ENCODE peak calls at places on chromosomes 11 and 22, in five cellular contexts. One of them, this sample, is unnamed.

GRCh38 chr11:2319791-2320481 is 18.1 kb downstream of the TSPAN32 start:
- DNase-seq in SK-N-SH: no peak
- DNase-seq in PC-3: no peak
- DNase-seq in neural progenitor cell: no peak
- DNase-seq in endothelial cell of umbilical vein: no peak
- DNase-seq in this sample: no peak

GRCh38 chr11:46222485-46223251 is 54.8 kb upstream of the CREB3L1 start:
- DNase-seq in SK-N-SH: no peak
- DNase-seq in PC-3: no peak
- DNase-seq in neural progenitor cell: no peak
- DNase-seq in endothelial cell of umbilical vein: no peak
- DNase-seq in this sample: no peak

GRCh38 chr22:29316429-29316828 is 932 bp upstream of the RASL10A start:
- DNase-seq in SK-N-SH: no peak
- DNase-seq in PC-3: no peak
- DNase-seq in neural progenitor cell: no peak
- DNase-seq in endothelial cell of umbilical vein: no peak
- DNase-seq in this sample: no peak

GRCh38 chr22:38236786-38237185 is 35.0 kb downstream of the MAFF start:
- DNase-seq in SK-N-SH: no peak
- DNase-seq in PC-3: peak; percentile 83
- DNase-seq in neural progenitor cell: no peak
- DNase-seq in endothelial cell of umbilical vein: no peak
- DNase-seq in this sample: no peak

GRCh38 chr22:38901111-38901641 is 29.2 kb upstream of the CBX6 start:
- DNase-seq in SK-N-SH: peak; percentile 22
- DNase-seq in PC-3: no peak
- DNase-seq in neural progenitor cell: no peak
- DNase-seq in endothelial cell of umbilical vein: no peak
- DNase-seq in this sample: no peak

GRCh38 chr11:84408946-84409411 is 1122.8 kb upstream of the CCDC90B start:
- DNase-seq in SK-N-SH: no peak
- DNase-seq in PC-3: no peak
- DNase-seq in neural progenitor cell: peak; percentile 77
- DNase-seq in endothelial cell of umbilical vein: no peak
- DNase-seq in this sample: no peak

GRCh38 chr11:3904228-3904627 is 48.8 kb downstream of the STIM1 start:
- DNase-seq in SK-N-SH: no peak
- DNase-seq in PC-3: peak; percentile 67
- DNase-seq in neural progenitor cell: no peak
- DNase-seq in endothelial cell of umbilical vein: no peak
- DNase-seq in this sample: no peak

GRCh38 chr11:103735497-103736032 is 300.9 kb upstream of the DDI1 start:
- DNase-seq in SK-N-SH: no peak
- DNase-seq in PC-3: no peak
- DNase-seq in neural progenitor cell: no peak
- DNase-seq in endothelial cell of umbilical vein: no peak
- DNase-seq in this sample: no peak

GRCh38 chr11:128450882-128451647 is 136.3 kb downstream of the ETS1 start:
- DNase-seq in SK-N-SH: no peak
- DNase-seq in PC-3: no peak
- DNase-seq in neural progenitor cell: no peak
- DNase-seq in endothelial cell of umbilical vein: no peak
- DNase-seq in this sample: no peak

GRCh38 chr11:128725630-128726461 is 32.0 kb downstream of the FLI1 start:
- DNase-seq in SK-N-SH: no peak
- DNase-seq in PC-3: no peak
- DNase-seq in neural progenitor cell: no peak
- DNase-seq in endothelial cell of umbilical vein: no peak
- DNase-seq in this sample: no peak

GRCh38 chr11:20156280-20156875 is 3.9 kb downstream of the DBX1 start:
- DNase-seq in SK-N-SH: peak; percentile 24
- DNase-seq in PC-3: no peak
- DNase-seq in neural progenitor cell: peak; percentile 80
- DNase-seq in endothelial cell of umbilical vein: no peak
- DNase-seq in this sample: no peak

GRCh38 chr11:19242184-19242932 is 1.6 kb upstream of the E2F8 start:
- DNase-seq in SK-N-SH: no peak
- DNase-seq in PC-3: no peak
- DNase-seq in neural progenitor cell: peak; percentile 50
- DNase-seq in endothelial cell of umbilical vein: peak; percentile 12
- DNase-seq in this sample: no peak

GRCh38 chr11:21561589-21561988 is 631.3 kb upstream of the ANO5 start:
- DNase-seq in SK-N-SH: no peak
- DNase-seq in PC-3: no peak
- DNase-seq in neural progenitor cell: no peak
- DNase-seq in endothelial cell of umbilical vein: no peak
- DNase-seq in this sample: peak; percentile 26

GRCh38 chr11:65551572-65552398 is 6.4 kb downstream of the LTBP3 start:
- DNase-seq in SK-N-SH: peak; percentile 85
- DNase-seq in PC-3: peak; percentile 71
- DNase-seq in neural progenitor cell: peak; percentile 70
- DNase-seq in endothelial cell of umbilical vein: peak; percentile 44
- DNase-seq in this sample: no peak

GRCh38 chr11:14422814-14423182 is 63.8 kb upstream of the RRAS2 start:
- DNase-seq in SK-N-SH: no peak
- DNase-seq in PC-3: no peak
- DNase-seq in neural progenitor cell: no peak
- DNase-seq in endothelial cell of umbilical vein: no peak
- DNase-seq in this sample: no peak

GRCh38 chr22:48894804-48895250 is 932.8 kb downstream of the BRD1 start:
- DNase-seq in SK-N-SH: no peak
- DNase-seq in PC-3: no peak
- DNase-seq in neural progenitor cell: no peak
- DNase-seq in endothelial cell of umbilical vein: no peak
- DNase-seq in this sample: no peak

GRCh38 chr22:27108425-27109114 is 451.2 kb downstream of the MIAT start:
- DNase-seq in SK-N-SH: peak; percentile 69
- DNase-seq in PC-3: no peak
- DNase-seq in neural progenitor cell: no peak
- DNase-seq in endothelial cell of umbilical vein: peak; percentile 34
- DNase-seq in this sample: no peak

GRCh38 chr11:129657866-129658557 is 157.6 kb upstream of the TMEM45B start:
- DNase-seq in SK-N-SH: no peak
- DNase-seq in PC-3: no peak
- DNase-seq in neural progenitor cell: no peak
- DNase-seq in endothelial cell of umbilical vein: no peak
- DNase-seq in this sample: no peak

GRCh38 chr11:126317681-126318641 is 14.1 kb downstream of the DCPS start:
- DNase-seq in SK-N-SH: peak; percentile 34
- DNase-seq in PC-3: no peak
- DNase-seq in neural progenitor cell: no peak
- DNase-seq in endothelial cell of umbilical vein: no peak
- DNase-seq in this sample: no peak

GRCh38 chr11:95499516-95500135 is 268.6 kb upstream of the SESN3 start:
- DNase-seq in SK-N-SH: no peak
- DNase-seq in PC-3: peak; percentile 10
- DNase-seq in neural progenitor cell: no peak
- DNase-seq in endothelial cell of umbilical vein: no peak
- DNase-seq in this sample: peak; percentile 91

GRCh38 chr11:69840371-69841169 is 21.4 kb upstream of the FGF3 start:
- DNase-seq in SK-N-SH: no peak
- DNase-seq in PC-3: peak; percentile 79
- DNase-seq in neural progenitor cell: peak; percentile 48
- DNase-seq in endothelial cell of umbilical vein: no peak
- DNase-seq in this sample: no peak

GRCh38 chr11:80929406-80929805 is 1488.6 kb upstream of the TENM4 start:
- DNase-seq in SK-N-SH: no peak
- DNase-seq in PC-3: no peak
- DNase-seq in neural progenitor cell: no peak
- DNase-seq in endothelial cell of umbilical vein: no peak
- DNase-seq in this sample: no peak

GRCh38 chr11:36510567-36511020 is 522 bp upstream of the TRAF6 start:
- DNase-seq in SK-N-SH: no peak
- DNase-seq in PC-3: peak; percentile 39
- DNase-seq in neural progenitor cell: no peak
- DNase-seq in endothelial cell of umbilical vein: no peak
- DNase-seq in this sample: no peak

DNA sequence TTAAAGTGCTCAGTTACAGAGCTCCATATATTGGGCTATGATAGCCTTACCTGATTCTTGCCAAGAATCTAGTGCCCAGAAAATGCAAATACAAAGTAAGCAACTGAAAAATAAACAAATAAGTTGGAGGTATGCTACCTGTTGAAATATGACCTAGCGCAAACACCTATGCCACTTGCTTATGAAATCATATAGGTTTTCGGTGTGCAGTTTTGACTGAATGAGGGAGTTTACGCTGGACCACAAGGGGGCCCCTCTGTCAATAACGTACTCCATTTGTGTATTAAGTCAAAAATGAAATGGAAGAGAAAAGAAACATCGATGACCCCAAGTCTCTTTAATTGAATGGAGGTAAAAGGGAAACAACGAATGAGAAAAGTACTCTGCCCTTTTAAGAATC is 84.9 kb upstream of the TRIM77 start:
- DNase-seq in SK-N-SH: no peak
- DNase-seq in PC-3: peak; percentile 35
- DNase-seq in neural progenitor cell: no peak
- DNase-seq in endothelial cell of umbilical vein: no peak
- DNase-seq in this sample: no peak
- TF ChIP-seq CTCF in SK-N-SH: peak; percentile 46
- TF ChIP-seq CTCF in PC-3: peak; percentile 58
- TF ChIP-seq CTCF in neural progenitor cell: peak; percentile 50
- TF ChIP-seq CTCF in endothelial cell of umbilical vein: no peak
- TF ChIP-seq CTCF in this sample: no peak

DNA sequence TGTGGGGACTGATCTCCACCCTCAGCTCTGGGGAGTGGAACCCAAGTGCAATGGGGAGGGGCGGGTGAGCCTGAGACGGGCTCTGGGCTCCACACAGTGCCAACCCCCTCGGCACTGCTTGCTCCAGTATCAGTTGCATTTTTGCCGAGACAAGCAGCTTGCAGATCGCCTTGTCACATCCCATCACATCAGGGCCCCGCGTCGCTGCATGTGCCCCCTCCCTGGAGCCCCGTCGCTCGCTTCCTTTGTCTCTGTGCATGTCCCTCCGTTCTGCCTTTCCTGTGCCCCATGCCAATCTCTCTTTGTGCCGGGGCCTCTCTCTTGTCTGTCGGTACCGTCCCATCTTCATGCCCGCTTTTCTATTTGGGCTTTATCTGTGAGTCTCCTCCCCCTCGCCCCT is 202.1 kb downstream of the CEP164 start:
- DNase-seq in SK-N-SH: no peak
- DNase-seq in PC-3: no peak
- DNase-seq in neural progenitor cell: no peak
- DNase-seq in endothelial cell of umbilical vein: no peak
- DNase-seq in this sample: no peak
- H2AFZ ChIP-seq in SK-N-SH: no peak overlapping the region
- H2AFZ ChIP-seq in PC-3: no peak overlapping the region
- H2AFZ ChIP-seq in neural progenitor cell: no peak overlapping the region
- H2AFZ ChIP-seq in endothelial cell of umbilical vein: no peak overlapping the region
- H2AFZ ChIP-seq in this sample: no peak overlapping the region

GRCh38 chr22:21642584-21643448 is 714 bp downstream of the SDF2L1 start:
- DNase-seq in SK-N-SH: peak; percentile 71
- DNase-seq in PC-3: peak; percentile 69
- DNase-seq in neural progenitor cell: peak; percentile 85
- DNase-seq in endothelial cell of umbilical vein: peak; percentile 68
- DNase-seq in this sample: no peak

GRCh38 chr22:21641795-21642583 is at the start of gene SDF2L1:
- DNase-seq in SK-N-SH: peak; percentile 98
- DNase-seq in PC-3: peak; percentile 97
- DNase-seq in neural progenitor cell: peak; percentile 99
- DNase-seq in endothelial cell of umbilical vein: peak; percentile 99
- DNase-seq in this sample: peak; percentile 90

GRCh38 chr22:21640810-21641209 is 1.3 kb upstream of the SDF2L1 start:
- DNase-seq in SK-N-SH: no peak
- DNase-seq in PC-3: no peak
- DNase-seq in neural progenitor cell: no peak
- DNase-seq in endothelial cell of umbilical vein: no peak
- DNase-seq in this sample: no peak

GRCh38 chr22:21641417-21641794 is 696 bp upstream of the SDF2L1 start:
- DNase-seq in SK-N-SH: peak; percentile 76
- DNase-seq in PC-3: peak; percentile 44
- DNase-seq in neural progenitor cell: peak; percentile 79
- DNase-seq in endothelial cell of umbilical vein: peak; percentile 76
- DNase-seq in this sample: no peak

GRCh38 chr22:21643533-21644357 is 1.6 kb downstream of the SDF2L1 start:
- DNase-seq in SK-N-SH: no peak
- DNase-seq in PC-3: no peak
- DNase-seq in neural progenitor cell: no peak
- DNase-seq in endothelial cell of umbilical vein: no peak
- DNase-seq in this sample: no peak
- H3K9ac ChIP-seq in SK-N-SH: no peak overlapping the region
- H3K9ac ChIP-seq in PC-3: peak overlapping the region; percentile 97
- H3K9ac ChIP-seq in neural progenitor cell: no peak overlapping the region
- H3K9ac ChIP-seq in endothelial cell of umbilical vein: peak overlapping the region; percentile 66
- H3K9ac ChIP-seq in this sample: peak overlapping the region; percentile 91

GRCh38 chr11:114618139-114618538 is 22.6 kb upstream of the NXPE4 start:
- DNase-seq in SK-N-SH: no peak
- DNase-seq in PC-3: no peak
- DNase-seq in neural progenitor cell: no peak
- DNase-seq in endothelial cell of umbilical vein: no peak
- DNase-seq in this sample: no peak

GRCh38 chr11:114614127-114614720 is 18.6 kb upstream of the NXPE4 start:
- DNase-seq in SK-N-SH: no peak
- DNase-seq in PC-3: no peak
- DNase-seq in neural progenitor cell: no peak
- DNase-seq in endothelial cell of umbilical vein: no peak
- DNase-seq in this sample: no peak

GRCh38 chr11:114617157-114618124 is 21.9 kb upstream of the NXPE4 start:
- DNase-seq in SK-N-SH: no peak
- DNase-seq in PC-3: no peak
- DNase-seq in neural progenitor cell: no peak
- DNase-seq in endothelial cell of umbilical vein: no peak
- DNase-seq in this sample: no peak

GRCh38 chr11:114616516-114616915 is 20.9 kb upstream of the NXPE4 start:
- DNase-seq in SK-N-SH: no peak
- DNase-seq in PC-3: no peak
- DNase-seq in neural progenitor cell: no peak
- DNase-seq in endothelial cell of umbilical vein: no peak
- DNase-seq in this sample: no peak

DNA sequence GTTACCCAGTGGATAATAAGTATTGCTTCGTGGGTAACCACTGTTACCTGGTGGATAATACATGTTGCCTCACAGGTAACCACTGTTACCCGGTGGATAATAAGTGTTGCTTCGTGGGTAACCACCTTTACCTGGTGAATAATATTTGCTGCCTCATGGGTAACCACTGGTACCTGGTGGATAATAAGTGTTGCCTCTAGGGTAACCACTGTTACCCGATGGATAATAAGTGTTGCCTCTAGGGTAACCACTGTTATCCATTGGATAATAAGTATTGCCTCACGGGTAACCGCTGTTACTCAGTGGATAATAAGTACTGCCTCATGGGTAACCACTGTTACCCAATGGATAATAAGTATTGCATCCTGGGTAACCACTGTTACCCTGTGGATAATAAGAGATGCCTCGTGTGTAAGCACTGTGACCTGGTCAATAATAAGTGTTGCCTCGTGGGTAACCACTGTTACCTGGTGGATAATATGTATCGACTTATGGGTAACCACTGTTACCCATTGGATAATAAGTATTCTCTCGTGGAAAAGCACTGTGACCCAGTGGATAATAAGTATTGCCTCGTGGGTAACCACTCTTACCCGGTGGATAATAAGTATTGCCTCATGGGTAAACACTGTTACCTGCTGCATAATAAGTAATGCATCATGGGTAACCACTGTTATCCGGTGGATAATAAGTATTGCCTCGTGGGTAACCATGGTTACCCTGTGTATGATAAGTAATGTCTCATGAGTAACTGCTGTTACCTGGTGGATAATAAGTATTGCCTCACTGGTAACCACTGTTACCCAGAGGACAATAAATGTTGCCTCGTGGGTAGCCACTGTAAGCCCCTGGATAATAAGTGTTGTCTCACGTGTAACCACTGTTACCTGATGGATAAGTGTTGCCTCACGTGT is 20.1 kb upstream of the NXPE4 start:
- DNase-seq in SK-N-SH: no peak
- DNase-seq in PC-3: peak; percentile 1
- DNase-seq in neural progenitor cell: no peak
- DNase-seq in endothelial cell of umbilical vein: no peak
- DNase-seq in this sample: no peak
- TF ChIP-seq CTCF in SK-N-SH: no peak
- TF ChIP-seq CTCF in PC-3: no peak
- TF ChIP-seq CTCF in neural progenitor cell: no peak
- TF ChIP-seq CTCF in endothelial cell of umbilical vein: no peak
- TF ChIP-seq CTCF in this sample: no peak